ENCODE peak calls at places on chromosomes 3 and 15, in seven cellular contexts. W is MCF 10A, K is K562, G is HFFc6, D is H9, O is tibial artery, A is fibroblast of lung. V is an unnamed sample.

GRCh38 chr3:111594205-111594604 is 941 bp downstream of the ZBED2 start:
- DNase-seq in W (peak), K (no peak), G (peak), D (no peak), O (no peak), A (peak), V (no peak)

GRCh38 chr15:47352217-47352616 is 365.1 kb upstream of the SEMA6D start:
- DNase-seq in W (no peak), K (no peak), G (no peak), D (no peak), O (no peak), A (no peak), V (no peak)

GRCh38 chr3:165185707-165186327 is 10.4 kb downstream of the SLITRK3 start:
- DNase-seq in W (peak), K (peak), G (peak), D (peak), O (no peak), A (peak), V (no peak)

GRCh38 chr3:114454592-114455251 is 160.9 kb downstream of the TIGIT start:
- DNase-seq in W (no peak), K (no peak), G (no peak), D (no peak), O (no peak), A (peak), V (no peak)

GRCh38 chr3:177282028-177282655 is 84.9 kb upstream of the TBL1XR1 start:
- DNase-seq in W (no peak), K (no peak), G (no peak), D (no peak), O (no peak), A (no peak), V (no peak)

GRCh38 chr3:99789322-99789721 is 28.3 kb upstream of the CMSS1 start:
- DNase-seq in W (peak), K (peak), G (peak), D (no peak), O (peak), A (peak), V (no peak)

GRCh38 chr15:82047493-82048446 is 2.0 kb upstream of the MEX3B start:
- DNase-seq in W (no peak), K (no peak), G (no peak), D (peak), O (peak), A (peak), V (peak)

GRCh38 chr3:150365132-150365604 is 42.9 kb upstream of the TSC22D2 start:
- DNase-seq in W (peak), K (peak), G (peak), D (no peak), O (no peak), A (peak), V (no peak)

GRCh38 chr3:48569808-48570450 is 6.3 kb upstream of the UCN2 start:
- DNase-seq in W (no peak), K (no peak), G (no peak), D (no peak), O (no peak), A (no peak), V (no peak)

GRCh38 chr3:120625199-120625598 is 29.1 kb downstream of the NDUFB4 start:
- DNase-seq in W (no peak), K (no peak), G (peak), D (no peak), O (no peak), A (no peak), V (no peak)

GRCh38 chr3:120623719-120624093 is 27.6 kb downstream of the NDUFB4 start:
- DNase-seq in W (no peak), K (no peak), G (no peak), D (no peak), O (no peak), A (no peak), V (no peak)

GRCh38 chr3:120622457-120622856 is 26.3 kb downstream of the NDUFB4 start:
- DNase-seq in W (no peak), K (no peak), G (no peak), D (no peak), O (no peak), A (no peak), V (no peak)

DNA sequence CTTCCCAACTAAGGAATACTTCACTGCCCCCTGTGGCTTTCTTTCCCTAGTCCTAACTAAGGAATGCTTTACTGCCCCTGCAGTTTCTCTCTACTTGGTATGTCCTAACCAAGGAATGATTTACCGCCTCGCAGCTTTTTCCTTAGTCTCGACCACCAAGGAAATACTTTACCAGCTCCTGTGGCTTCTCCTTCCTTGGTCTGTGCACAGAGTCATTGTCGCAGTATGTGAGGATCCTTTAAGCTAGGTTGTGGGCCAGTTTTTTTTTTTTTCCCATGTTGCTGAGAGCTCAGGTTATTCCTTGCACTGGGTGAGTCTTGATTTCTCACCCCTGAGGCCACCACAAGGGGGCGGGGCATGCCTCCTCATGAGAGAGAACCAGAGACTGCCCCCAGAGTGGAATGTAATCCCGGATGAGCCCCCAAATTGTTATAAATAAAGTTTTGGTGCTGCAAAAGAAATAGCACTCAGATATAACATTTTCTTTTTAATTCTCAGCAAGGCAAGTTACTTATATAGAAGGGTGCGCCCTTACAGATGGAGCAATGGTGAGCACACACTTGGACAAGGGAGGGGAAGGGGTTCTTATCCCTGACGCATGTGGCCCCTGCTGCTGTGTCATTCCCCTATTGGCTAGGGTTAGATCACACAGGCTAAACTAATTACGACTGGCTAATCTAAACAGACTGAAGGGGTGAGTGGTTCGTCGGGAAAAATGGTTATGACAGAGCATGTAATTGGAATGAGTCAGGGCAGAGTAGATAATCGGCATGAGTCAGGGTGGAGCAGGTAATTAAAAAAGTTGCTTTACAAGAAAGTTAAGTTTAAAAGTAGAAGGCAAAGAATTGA is 27.0 kb downstream of the NDUFB4 start:
- DNase-seq in W (peak), K (peak), G (peak), D (peak), O (no peak), A (no peak), V (no peak)
- TF ChIP-seq CTCF in W (peak), K (peak), G (peak), D (peak), O (no peak), A (no peak), V (peak)

GRCh38 chr15:29615791-29616190 is 206.5 kb downstream of the TJP1 start:
- DNase-seq in W (no peak), K (no peak), G (no peak), D (no peak), O (no peak), A (no peak), V (no peak)

GRCh38 chr15:29612096-29612495 is 210.2 kb downstream of the TJP1 start:
- DNase-seq in W (peak), K (no peak), G (peak), D (peak), O (no peak), A (no peak), V (no peak)

GRCh38 chr15:29616512-29616911 is 205.8 kb downstream of the TJP1 start:
- DNase-seq in W (no peak), K (no peak), G (no peak), D (no peak), O (no peak), A (no peak), V (no peak)

GRCh38 chr15:29612701-29613100 is 209.6 kb downstream of the TJP1 start:
- DNase-seq in W (no peak), K (no peak), G (peak), D (no peak), O (no peak), A (no peak), V (no peak)

DNA sequence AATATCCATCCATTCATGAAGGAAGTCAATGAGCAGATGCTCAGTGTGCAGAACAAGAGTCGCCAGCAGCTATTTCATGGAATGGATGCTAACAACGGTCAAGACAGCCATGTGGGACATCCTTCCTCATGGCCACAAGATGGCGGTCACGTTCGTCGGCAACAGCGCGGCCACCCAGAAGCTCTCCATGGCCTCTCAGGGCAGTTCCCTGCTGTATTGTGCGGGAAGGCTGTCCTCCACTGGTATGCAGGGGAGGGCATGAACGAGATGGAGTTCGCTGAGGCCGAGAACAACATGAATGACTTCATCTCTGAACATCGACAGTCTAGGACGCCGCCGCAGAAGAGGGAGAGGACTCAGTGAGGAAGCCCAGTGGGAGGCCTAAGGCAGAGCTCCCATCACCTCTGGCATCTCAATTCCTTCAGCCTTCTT is 208.3 kb downstream of the TJP1 start:
- DNase-seq in W (peak), K (peak), G (no peak), D (peak), O (no peak), A (no peak), V (no peak)
- TF ChIP-seq CTCF in W (peak), K (peak), G (peak), D (peak), O (no peak), A (no peak), V (peak)

GRCh38 chr15:36810656-36811449 is 231.4 kb downstream of the CDIN1 start:
- DNase-seq in W (peak), K (peak), G (no peak), D (peak), O (no peak), A (no peak), V (no peak)
- TF ChIP-seq CTCF in W (peak), K (peak), G (peak), D (peak), O (no peak), A (no peak), V (peak)

GRCh38 chr3:127002195-127003174 is 19.6 kb downstream of the PLXNA1 start:
- DNase-seq in W (peak), K (peak), G (peak), D (peak), O (peak), A (peak), V (no peak)
- TF ChIP-seq CTCF in W (no peak), K (peak), G (peak), D (peak), O (no peak), A (no peak), V (peak)

DNA sequence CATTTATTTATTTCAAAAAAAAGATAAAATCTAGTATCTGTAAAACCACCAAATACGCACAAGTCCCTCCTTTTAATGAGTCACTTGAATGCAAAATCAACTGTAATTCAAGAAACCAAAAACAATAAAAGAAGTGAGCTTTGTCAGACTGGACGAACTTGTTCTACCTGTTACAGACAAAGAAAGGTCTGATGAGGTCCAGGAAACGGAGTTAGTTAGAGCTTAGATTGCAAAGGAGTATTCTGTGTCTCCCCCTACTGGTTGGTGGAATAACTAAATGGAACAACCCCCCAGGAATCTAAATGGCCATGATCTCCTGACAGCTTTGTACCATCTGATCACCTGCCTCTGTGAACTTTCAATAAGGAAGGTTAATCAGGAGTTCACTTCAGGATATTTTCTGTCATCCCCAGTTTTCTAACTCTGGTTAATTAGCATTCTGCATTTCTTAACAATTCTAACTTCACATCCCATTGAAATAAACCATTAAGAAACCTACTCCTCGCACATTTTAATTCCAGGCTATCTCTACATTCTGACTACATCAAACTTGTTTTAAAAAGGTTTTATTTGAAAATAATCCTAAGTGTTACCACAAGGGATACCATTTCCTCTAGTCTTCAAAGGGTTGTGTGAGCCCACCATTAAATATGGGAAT is 333.0 kb upstream of the SATB1 start:
- DNase-seq in W (peak), K (peak), G (no peak), D (peak), O (no peak), A (no peak), V (no peak)
- TF ChIP-seq CTCF in W (peak), K (peak), G (peak), D (peak), O (peak), A (peak), V (peak)

DNA sequence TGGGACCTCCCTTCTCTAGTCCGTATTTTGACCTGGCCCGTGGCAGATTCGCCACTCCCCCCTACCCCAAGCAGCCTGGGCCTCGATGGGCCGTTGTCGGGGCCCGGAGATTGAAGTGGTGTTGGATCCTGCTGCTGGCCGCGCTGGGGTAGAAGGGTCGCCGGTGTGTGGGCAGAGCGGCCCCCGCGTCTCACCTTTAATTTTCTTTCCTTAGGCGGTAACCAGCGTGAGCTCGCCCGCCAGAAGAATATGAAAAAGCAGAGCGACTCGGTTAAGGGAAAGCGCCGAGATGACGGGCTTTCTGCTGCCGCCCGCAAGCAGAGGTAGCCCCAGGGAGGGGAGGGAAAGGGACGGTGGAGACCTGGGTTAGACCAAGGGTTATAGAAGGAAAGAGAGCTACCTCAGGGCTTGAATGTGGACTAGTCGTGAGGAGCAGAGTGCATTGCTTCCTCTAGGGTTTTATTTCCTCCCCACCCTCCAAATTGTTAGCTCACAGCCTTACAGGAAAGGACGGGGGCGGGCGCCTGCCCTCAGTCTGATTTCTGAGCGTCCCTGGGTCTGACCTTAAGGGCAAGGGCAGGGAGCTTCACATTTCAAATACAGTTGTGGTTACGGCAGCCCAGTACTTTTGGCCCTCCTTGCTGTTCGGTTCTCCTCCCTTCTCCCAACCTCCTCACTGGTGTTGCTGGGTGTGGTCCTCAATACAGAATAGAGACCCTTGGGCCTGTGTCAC is 807 bp downstream of the SERF2 start:
- DNase-seq in W (peak), K (peak), G (no peak), D (no peak), O (no peak), A (no peak), V (no peak)
- TF ChIP-seq CTCF in W (no peak), K (no peak), G (peak), D (peak), O (no peak), A (no peak), V (peak)

GRCh38 chr3:143433787-143434378 is 314.3 kb downstream of the CHST2 start:
- DNase-seq in W (peak), K (peak), G (no peak), D (no peak), O (no peak), A (no peak), V (no peak)
- TF ChIP-seq CTCF in W (peak), K (peak), G (peak), D (peak), O (no peak), A (peak), V (peak)